ENCODE peak calls at places on chromosomes 6 and 20, in nine cellular contexts. P is mammary epithelial cell, A is MCF 10A, Y is fibroblast of pulmonary artery, O is AG09309, C is fibroblast of the aortic adventitia, M is astrocyte of the spinal cord, H is WTC11, W is bronchial epithelial cell. R is an unnamed sample.

GRCh38 chr6:50849781-50850180 is 31.1 kb downstream of the TFAP2B start:
- DNase-seq in P (no peak), A (no peak), Y (no peak), O (no peak), C (no peak), M (no peak), H (peak; percentile 25), W (no peak), R (no peak)

GRCh38 chr6:56708810-56709597 is 66.3 kb upstream of the DST start:
- DNase-seq in P (peak; percentile 68), A (peak; percentile 59), Y (peak; percentile 85), O (no peak), C (peak; percentile 92), M (peak; percentile 90), H (no peak), W (peak; percentile 64), R (no peak)

GRCh38 chr20:47479506-47479905 is 22.2 kb upstream of the NCOA3 start:
- DNase-seq in P (no peak), A (no peak), Y (peak; percentile 30), O (no peak), C (peak; percentile 40), M (no peak), H (no peak), W (peak; percentile 61), R (no peak)

GRCh38 chr20:4893709-4894108 is 107.6 kb downstream of the SLC23A2 start:
- DNase-seq in P (no peak), A (no peak), Y (no peak), O (no peak), C (no peak), M (no peak), H (no peak), W (no peak), R (no peak)

GRCh38 chr6:11143394-11144371 is 32.2 kb upstream of the ERVFRD-1 start:
- DNase-seq in P (peak; percentile 86), A (peak; percentile 95), Y (peak; percentile 92), O (peak; percentile 68), C (peak; percentile 74), M (peak; percentile 88), H (no peak), W (peak; percentile 98), R (peak; percentile 82)

GRCh38 chr6:38739532-38739931 is 24.4 kb downstream of the DNAH8 start:
- DNase-seq in P (no peak), A (no peak), Y (peak; percentile 10), O (no peak), C (peak; percentile 4), M (no peak), H (no peak), W (no peak), R (no peak)

GRCh38 chr6:87702589-87702945 is 534 bp upstream of the AKIRIN2 start:
- DNase-seq in P (peak; percentile 68), A (peak; percentile 71), Y (peak; percentile 72), O (peak; percentile 38), C (no peak), M (no peak), H (no peak), W (peak; percentile 69), R (no peak)

GRCh38 chr6:77425216-77425615 is 38.1 kb downstream of the HTR1B start:
- DNase-seq in P (no peak), A (no peak), Y (peak; percentile 22), O (no peak), C (no peak), M (no peak), H (no peak), W (no peak), R (no peak)

GRCh38 chr6:95145457-95145856 is 431.9 kb upstream of the MANEA start:
- DNase-seq in P (no peak), A (no peak), Y (no peak), O (no peak), C (no peak), M (no peak), H (no peak), W (no peak), R (no peak)

GRCh38 chr6:99491159-99491558 is 24.1 kb downstream of the USP45 start:
- DNase-seq in P (no peak), A (no peak), Y (no peak), O (no peak), C (no peak), M (no peak), H (no peak), W (no peak), R (no peak)

GRCh38 chr6:93416575-93417420 is 2.6 kb downstream of the EPHA7 start:
- DNase-seq in P (peak; percentile 11), A (no peak), Y (peak; percentile 12), O (no peak), C (peak; percentile 12), M (peak; percentile 56), H (peak; percentile 65), W (no peak), R (no peak)

GRCh38 chr6:90219168-90219985 is 77.3 kb downstream of the BACH2 start:
- DNase-seq in P (no peak), A (peak; percentile 5), Y (peak; percentile 74), O (peak; percentile 67), C (peak; percentile 96), M (peak; percentile 93), H (no peak), W (peak; percentile 70), R (no peak)

GRCh38 chr20:13447385-13448180 is 191.1 kb downstream of the TASP1 start:
- DNase-seq in P (no peak), A (no peak), Y (no peak), O (no peak), C (no peak), M (no peak), H (no peak), W (no peak), R (no peak)

GRCh38 chr6:151413372-151414145 is 22.2 kb upstream of the ZBTB2 start:
- DNase-seq in P (no peak), A (no peak), Y (no peak), O (no peak), C (no peak), M (no peak), H (no peak), W (no peak), R (no peak)

DNA sequence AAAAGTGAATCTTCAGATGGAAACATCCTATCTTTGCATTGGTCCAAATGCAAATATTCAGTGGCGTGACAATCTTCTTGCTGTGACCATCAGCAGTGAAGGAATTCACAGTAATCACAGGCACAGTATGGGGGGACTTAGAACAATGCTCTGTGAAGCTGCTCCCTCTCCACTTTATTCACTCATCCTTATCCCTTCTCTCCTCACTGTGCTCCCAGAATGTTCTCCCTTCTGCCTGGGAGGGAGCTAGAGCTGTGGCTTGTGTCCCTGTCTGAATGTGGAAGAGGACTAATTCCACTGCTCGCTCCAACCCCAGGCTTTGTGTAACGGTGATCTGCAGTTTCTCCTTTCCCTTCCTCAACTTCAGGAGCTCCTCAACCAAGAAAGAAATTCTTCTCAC is 243.7 kb downstream of the ALDH8A1 start:
- DNase-seq in P (no peak), A (no peak), Y (no peak), O (no peak), C (no peak), M (no peak), H (no peak), W (no peak), R (no peak)
- TF ChIP-seq CTCF in P (no peak), A (no peak), Y (no peak), O (no peak), C (peak; percentile 17), M (no peak), H (no peak), W (no peak), R (no peak)

GRCh38 chr6:24493945-24494725 is 634 bp upstream of the ALDH5A1 start:
- DNase-seq in P (no peak), A (no peak), Y (no peak), O (no peak), C (no peak), M (no peak), H (no peak), W (no peak), R (no peak)

GRCh38 chr6:24497254-24497989 is 2.7 kb downstream of the ALDH5A1 start:
- DNase-seq in P (no peak), A (no peak), Y (no peak), O (no peak), C (no peak), M (no peak), H (no peak), W (no peak), R (no peak)

GRCh38 chr6:24492475-24492874 is 2.3 kb upstream of the ALDH5A1 start:
- DNase-seq in P (no peak), A (no peak), Y (peak; percentile 13), O (no peak), C (no peak), M (no peak), H (peak; percentile 58), W (no peak), R (no peak)

GRCh38 chr6:24495516-24495847 is 713 bp downstream of the ALDH5A1 start:
- DNase-seq in P (no peak), A (no peak), Y (peak; percentile 43), O (no peak), C (peak; percentile 2), M (peak; percentile 29), H (peak; percentile 62), W (peak; percentile 10), R (no peak)

GRCh38 chr6:24494726-24495515 is at the start of gene ALDH5A1:
- DNase-seq in P (peak; percentile 47), A (peak; percentile 50), Y (peak; percentile 54), O (no peak), C (peak; percentile 7), M (peak; percentile 39), H (peak; percentile 78), W (peak; percentile 39), R (no peak)
- TF ChIP-seq CTCF in P (no peak), A (peak; percentile 21), Y (peak; percentile 9), O (peak; percentile 14), C (no peak), M (peak; percentile 31), H (no peak), W (peak; percentile 57), R (no peak)

GRCh38 chr6:154354265-154354777 is 2.3 kb downstream of the IPCEF1 start:
- DNase-seq in P (no peak), A (no peak), Y (no peak), O (no peak), C (no peak), M (no peak), H (no peak), W (no peak), R (no peak)
- TF ChIP-seq CTCF in P (no peak), A (no peak), Y (no peak), O (no peak), C (no peak), M (no peak), H (no peak), W (no peak), R (no peak)

GRCh38 chr20:40441771-40442170 is 247.3 kb downstream of the MAFB start:
- DNase-seq in P (no peak), A (peak; percentile 51), Y (no peak), O (no peak), C (no peak), M (no peak), H (no peak), W (peak; percentile 13), R (no peak)

GRCh38 chr20:40446868-40447267 is 242.2 kb downstream of the MAFB start:
- DNase-seq in P (no peak), A (no peak), Y (no peak), O (no peak), C (no peak), M (no peak), H (no peak), W (no peak), R (no peak)

GRCh38 chr20:40438161-40438835 is 250.7 kb downstream of the MAFB start:
- DNase-seq in P (no peak), A (no peak), Y (no peak), O (no peak), C (no peak), M (no peak), H (no peak), W (no peak), R (no peak)

GRCh38 chr20:40443731-40444130 is 245.3 kb downstream of the MAFB start:
- DNase-seq in P (no peak), A (no peak), Y (no peak), O (no peak), C (no peak), M (no peak), H (no peak), W (no peak), R (no peak)

GRCh38 chr20:40442181-40442963 is 246.7 kb downstream of the MAFB start:
- DNase-seq in P (no peak), A (peak; percentile 45), Y (peak; percentile 12), O (no peak), C (peak; percentile 1), M (peak; percentile 19), H (peak; percentile 51), W (peak; percentile 17), R (no peak)
- TF ChIP-seq CTCF in P (peak; percentile 20), A (no peak), Y (no peak), O (no peak), C (peak; percentile 15), M (peak; percentile 22), H (peak; percentile 14), W (peak; percentile 36), R (no peak)